ENCODE peak calls at places on chromosomes 6 and 20, in six cellular contexts. One of them, this sample, is unnamed. For H3K36me3, the result is how much of the 10 kb centered on the place peaks cover.

GRCh38 chr6:170289108-170289931 is 1.6 kb downstream of the DLL1 start:
- DNase-seq in fibroblast of lung: no peak
- DNase-seq in mammary epithelial cell: peak
- DNase-seq in keratinocyte: no peak
- DNase-seq in stomach: no peak
- DNase-seq in IMR-90: no peak
- DNase-seq in this sample: peak

GRCh38 chr6:82178084-82178758 is 69.3 kb downstream of the IBTK start:
- DNase-seq in fibroblast of lung: peak
- DNase-seq in mammary epithelial cell: peak
- DNase-seq in keratinocyte: no peak
- DNase-seq in stomach: no peak
- DNase-seq in IMR-90: peak
- DNase-seq in this sample: no peak

GRCh38 chr6:31834367-31834703 is 6.8 kb downstream of the HSPA1B start:
- DNase-seq in fibroblast of lung: peak
- DNase-seq in mammary epithelial cell: peak
- DNase-seq in keratinocyte: no peak
- DNase-seq in stomach: peak
- DNase-seq in IMR-90: peak
- DNase-seq in this sample: peak

GRCh38 chr20:19737025-19737424 is 21.0 kb upstream of the RIN2 start:
- DNase-seq in fibroblast of lung: peak
- DNase-seq in mammary epithelial cell: peak
- DNase-seq in keratinocyte: peak
- DNase-seq in stomach: no peak
- DNase-seq in IMR-90: peak
- DNase-seq in this sample: no peak

GRCh38 chr6:100257661-100258395 is 206.9 kb downstream of the SIM1 start:
- DNase-seq in fibroblast of lung: peak
- DNase-seq in mammary epithelial cell: no peak
- DNase-seq in keratinocyte: no peak
- DNase-seq in stomach: no peak
- DNase-seq in IMR-90: peak
- DNase-seq in this sample: no peak

GRCh38 chr6:3390698-3391097 is 66.2 kb downstream of the SLC22A23 start:
- DNase-seq in fibroblast of lung: peak
- DNase-seq in mammary epithelial cell: peak
- DNase-seq in keratinocyte: peak
- DNase-seq in stomach: peak
- DNase-seq in IMR-90: peak
- DNase-seq in this sample: no peak

GRCh38 chr20:48797275-48797825 is 30.4 kb downstream of the PREX1 start:
- DNase-seq in fibroblast of lung: no peak
- DNase-seq in mammary epithelial cell: no peak
- DNase-seq in keratinocyte: no peak
- DNase-seq in stomach: no peak
- DNase-seq in IMR-90: no peak
- DNase-seq in this sample: no peak

GRCh38 chr20:51381557-51381956 is 161.0 kb downstream of the NFATC2 start:
- DNase-seq in fibroblast of lung: no peak
- DNase-seq in mammary epithelial cell: no peak
- DNase-seq in keratinocyte: no peak
- DNase-seq in stomach: no peak
- DNase-seq in IMR-90: no peak
- DNase-seq in this sample: no peak

GRCh38 chr6:167465497-167465896 is 140.6 kb downstream of the TTLL2 start:
- DNase-seq in fibroblast of lung: no peak
- DNase-seq in mammary epithelial cell: no peak
- DNase-seq in keratinocyte: no peak
- DNase-seq in stomach: no peak
- DNase-seq in IMR-90: no peak
- DNase-seq in this sample: no peak

GRCh38 chr6:117601811-117602150 is 530 bp downstream of the GOPC start:
- DNase-seq in fibroblast of lung: no peak
- DNase-seq in mammary epithelial cell: peak
- DNase-seq in keratinocyte: no peak
- DNase-seq in stomach: no peak
- DNase-seq in IMR-90: no peak
- DNase-seq in this sample: peak

GRCh38 chr6:16712931-16713484 is 48.3 kb downstream of the ATXN1 start:
- DNase-seq in fibroblast of lung: peak
- DNase-seq in mammary epithelial cell: peak
- DNase-seq in keratinocyte: peak
- DNase-seq in stomach: no peak
- DNase-seq in IMR-90: peak
- DNase-seq in this sample: no peak

GRCh38 chr6:119342430-119342829 is 7.1 kb downstream of the MAN1A1 start:
- DNase-seq in fibroblast of lung: no peak
- DNase-seq in mammary epithelial cell: no peak
- DNase-seq in keratinocyte: no peak
- DNase-seq in stomach: no peak
- DNase-seq in IMR-90: no peak
- DNase-seq in this sample: no peak

GRCh38 chr6:109671721-109672120 is 19.3 kb downstream of the AK9 start:
- DNase-seq in fibroblast of lung: no peak
- DNase-seq in mammary epithelial cell: no peak
- DNase-seq in keratinocyte: no peak
- DNase-seq in stomach: no peak
- DNase-seq in IMR-90: peak
- DNase-seq in this sample: no peak

GRCh38 chr6:32941412-32941784 is 570 bp upstream of the HLA-DMB start:
- DNase-seq in fibroblast of lung: no peak
- DNase-seq in mammary epithelial cell: no peak
- DNase-seq in keratinocyte: no peak
- DNase-seq in stomach: no peak
- DNase-seq in IMR-90: no peak
- DNase-seq in this sample: no peak

GRCh38 chr6:123338394-123338793 is 298.4 kb downstream of the TRDN start:
- DNase-seq in fibroblast of lung: no peak
- DNase-seq in mammary epithelial cell: no peak
- DNase-seq in keratinocyte: no peak
- DNase-seq in stomach: no peak
- DNase-seq in IMR-90: no peak
- DNase-seq in this sample: no peak

GRCh38 chr20:63052571-63053429 is 46.0 kb upstream of the BHLHE23 start:
- DNase-seq in fibroblast of lung: no peak
- DNase-seq in mammary epithelial cell: no peak
- DNase-seq in keratinocyte: no peak
- DNase-seq in stomach: no peak
- DNase-seq in IMR-90: no peak
- DNase-seq in this sample: peak

GRCh38 chr6:23394699-23395098 is 731.3 kb upstream of the NRSN1 start:
- DNase-seq in fibroblast of lung: peak
- DNase-seq in mammary epithelial cell: no peak
- DNase-seq in keratinocyte: no peak
- DNase-seq in stomach: no peak
- DNase-seq in IMR-90: peak
- DNase-seq in this sample: no peak

GRCh38 chr6:45231660-45232059 is 96.5 kb upstream of the RUNX2 start:
- DNase-seq in fibroblast of lung: no peak
- DNase-seq in mammary epithelial cell: no peak
- DNase-seq in keratinocyte: no peak
- DNase-seq in stomach: no peak
- DNase-seq in IMR-90: no peak
- DNase-seq in this sample: no peak

GRCh38 chr6:110816677-110817076 is 1.4 kb upstream of the CDK19 start:
- DNase-seq in fibroblast of lung: no peak
- DNase-seq in mammary epithelial cell: no peak
- DNase-seq in keratinocyte: no peak
- DNase-seq in stomach: no peak
- DNase-seq in IMR-90: no peak
- DNase-seq in this sample: no peak

GRCh38 chr20:53706511-53707031 is 112.9 kb upstream of the ZNF217 start:
- DNase-seq in fibroblast of lung: peak
- DNase-seq in mammary epithelial cell: no peak
- DNase-seq in keratinocyte: no peak
- DNase-seq in stomach: no peak
- DNase-seq in IMR-90: peak
- DNase-seq in this sample: no peak

GRCh38 chr20:47319517-47320252 is 36.8 kb downstream of the ZMYND8 start:
- DNase-seq in fibroblast of lung: peak
- DNase-seq in mammary epithelial cell: peak
- DNase-seq in keratinocyte: no peak
- DNase-seq in stomach: peak
- DNase-seq in IMR-90: peak
- DNase-seq in this sample: peak

GRCh38 chr6:56076033-56076432 is 171.3 kb downstream of the COL21A1 start:
- DNase-seq in fibroblast of lung: no peak
- DNase-seq in mammary epithelial cell: peak
- DNase-seq in keratinocyte: no peak
- DNase-seq in stomach: no peak
- DNase-seq in IMR-90: no peak
- DNase-seq in this sample: no peak

GRCh38 chr6:150403458-150404245 is 34.8 kb downstream of the IYD start:
- DNase-seq in fibroblast of lung: peak
- DNase-seq in mammary epithelial cell: peak
- DNase-seq in keratinocyte: no peak
- DNase-seq in stomach: no peak
- DNase-seq in IMR-90: peak
- DNase-seq in this sample: peak

GRCh38 chr6:115896538-115897129 is 164.1 kb downstream of the FRK start:
- DNase-seq in fibroblast of lung: peak
- DNase-seq in mammary epithelial cell: peak
- DNase-seq in keratinocyte: no peak
- DNase-seq in stomach: no peak
- DNase-seq in IMR-90: peak
- DNase-seq in this sample: no peak

GRCh38 chr6:125154184-125155135 is 887 bp downstream of the TPD52L1 start:
- DNase-seq in fibroblast of lung: no peak
- DNase-seq in mammary epithelial cell: peak
- DNase-seq in keratinocyte: no peak
- DNase-seq in stomach: no peak
- DNase-seq in IMR-90: no peak
- DNase-seq in this sample: peak

GRCh38 chr6:11889574-11889973 is 111.0 kb upstream of the ADTRP start:
- DNase-seq in fibroblast of lung: peak
- DNase-seq in mammary epithelial cell: no peak
- DNase-seq in keratinocyte: no peak
- DNase-seq in stomach: no peak
- DNase-seq in IMR-90: peak
- DNase-seq in this sample: no peak

GRCh38 chr6:4936681-4937041 is 67.2 kb downstream of the RPP40 start:
- DNase-seq in fibroblast of lung: peak
- DNase-seq in mammary epithelial cell: no peak
- DNase-seq in keratinocyte: peak
- DNase-seq in stomach: no peak
- DNase-seq in IMR-90: peak
- DNase-seq in this sample: no peak

GRCh38 chr20:13101701-13102100 is 92.9 kb downstream of the SPTLC3 start:
- DNase-seq in fibroblast of lung: peak
- DNase-seq in mammary epithelial cell: no peak
- DNase-seq in keratinocyte: no peak
- DNase-seq in stomach: no peak
- DNase-seq in IMR-90: peak
- DNase-seq in this sample: no peak

GRCh38 chr6:12366732-12367131 is 76.6 kb downstream of the EDN1 start:
- DNase-seq in fibroblast of lung: no peak
- DNase-seq in mammary epithelial cell: no peak
- DNase-seq in keratinocyte: no peak
- DNase-seq in stomach: no peak
- DNase-seq in IMR-90: no peak
- DNase-seq in this sample: no peak

GRCh38 chr6:33073431-33073871 is at the start of gene HLA-DPA1:
- DNase-seq in fibroblast of lung: no peak
- DNase-seq in mammary epithelial cell: peak
- DNase-seq in keratinocyte: no peak
- DNase-seq in stomach: peak
- DNase-seq in IMR-90: peak
- DNase-seq in this sample: no peak

GRCh38 chr6:108165714-108166663 is at the start of gene NR2E1:
- DNase-seq in fibroblast of lung: peak
- DNase-seq in mammary epithelial cell: peak
- DNase-seq in keratinocyte: no peak
- DNase-seq in stomach: no peak
- DNase-seq in IMR-90: peak
- DNase-seq in this sample: no peak

DNA sequence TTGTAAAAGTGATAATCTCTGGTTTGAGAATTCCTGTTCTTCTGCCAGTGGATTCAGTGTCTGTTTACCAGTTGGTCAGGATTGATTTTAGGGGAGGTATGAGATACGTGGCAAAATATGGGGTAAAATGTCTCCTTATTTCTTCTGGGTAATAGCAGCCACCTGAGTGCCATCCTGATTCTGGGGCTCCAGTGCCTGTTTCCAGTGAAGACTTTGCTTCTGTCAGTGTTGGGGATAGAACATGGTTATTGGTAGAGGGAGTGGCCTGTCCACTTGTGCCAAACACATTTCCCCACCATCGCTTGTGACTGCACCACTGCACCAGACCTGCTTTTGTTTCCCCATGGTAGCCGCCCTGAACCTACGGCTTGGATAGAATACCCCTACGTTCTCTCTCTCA is 15.7 kb downstream of the PANK2 start:
- DNase-seq in fibroblast of lung: no peak
- DNase-seq in mammary epithelial cell: no peak
- DNase-seq in keratinocyte: no peak
- DNase-seq in stomach: no peak
- DNase-seq in IMR-90: no peak
- DNase-seq in this sample: no peak
- H3K36me3 ChIP-seq in fibroblast of lung: under half
- H3K36me3 ChIP-seq in mammary epithelial cell: under half
- H3K36me3 ChIP-seq in keratinocyte: under half
- H3K36me3 ChIP-seq in stomach: under half
- H3K36me3 ChIP-seq in IMR-90: under half
- H3K36me3 ChIP-seq in this sample: under half

DNA sequence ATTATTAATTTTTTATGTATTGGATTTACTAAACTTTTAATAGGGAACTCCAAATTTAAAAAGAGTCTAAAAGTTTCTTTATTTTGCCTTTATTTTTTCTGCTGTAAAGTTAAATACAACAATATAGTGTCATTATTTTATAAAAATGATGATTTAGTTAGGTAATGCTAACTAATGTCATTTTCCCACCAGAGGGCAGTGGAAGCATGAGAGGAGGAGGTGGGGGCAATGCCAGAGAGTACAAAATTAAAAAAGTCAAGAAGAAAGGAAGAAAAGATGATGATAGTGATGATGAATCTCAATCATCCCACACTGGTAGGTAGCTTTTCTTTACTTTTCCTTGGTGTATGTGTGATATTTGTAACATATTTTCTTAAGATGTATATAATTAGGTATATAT is 20.2 kb upstream of the FHL5 start:
- DNase-seq in fibroblast of lung: peak
- DNase-seq in mammary epithelial cell: no peak
- DNase-seq in keratinocyte: no peak
- DNase-seq in stomach: no peak
- DNase-seq in IMR-90: no peak
- DNase-seq in this sample: no peak
- TF ChIP-seq CTCF in fibroblast of lung: peak
- TF ChIP-seq CTCF in mammary epithelial cell: peak
- TF ChIP-seq CTCF in keratinocyte: peak
- TF ChIP-seq CTCF in stomach: no peak
- TF ChIP-seq CTCF in IMR-90: peak
- TF ChIP-seq CTCF in this sample: no peak

GRCh38 chr20:10649817-10650200 is 24.0 kb downstream of the JAG1 start:
- DNase-seq in fibroblast of lung: no peak
- DNase-seq in mammary epithelial cell: no peak
- DNase-seq in keratinocyte: no peak
- DNase-seq in stomach: no peak
- DNase-seq in IMR-90: no peak
- DNase-seq in this sample: no peak
- H3K36me3 ChIP-seq in fibroblast of lung: under half
- H3K36me3 ChIP-seq in mammary epithelial cell: half or more
- H3K36me3 ChIP-seq in keratinocyte: half or more
- H3K36me3 ChIP-seq in stomach: half or more
- H3K36me3 ChIP-seq in IMR-90: half or more
- H3K36me3 ChIP-seq in this sample: under half

GRCh38 chr6:43838276-43839036 is 68.4 kb downstream of the VEGFA start:
- DNase-seq in fibroblast of lung: peak
- DNase-seq in mammary epithelial cell: peak
- DNase-seq in keratinocyte: no peak
- DNase-seq in stomach: peak
- DNase-seq in IMR-90: peak
- DNase-seq in this sample: peak
- TF ChIP-seq CTCF in fibroblast of lung: peak
- TF ChIP-seq CTCF in mammary epithelial cell: peak
- TF ChIP-seq CTCF in keratinocyte: peak
- TF ChIP-seq CTCF in stomach: no peak
- TF ChIP-seq CTCF in IMR-90: peak
- TF ChIP-seq CTCF in this sample: peak

This sample was measured in kidney.